ENCODE peak calls at places on chromosomes 11 and 22, in seven cellular contexts. One of them, this sample, is unnamed.

GRCh38 chr11:95680169-95680929 is 109.2 kb downstream of the FAM76B start:
- DNase-seq in cardiac muscle cell: peak; percentile 86
- DNase-seq in pancreas: no peak
- DNase-seq in ovary: no peak
- DNase-seq in naive thymus-derived CD4-positive, alpha-beta T cell: no peak
- DNase-seq in CD8-positive, alpha-beta T cell: no peak
- DNase-seq in SJSA1: no peak
- DNase-seq in this sample: no peak

GRCh38 chr11:35313066-35313765 is 106.1 kb downstream of the SLC1A2 start:
- DNase-seq in cardiac muscle cell: no peak
- DNase-seq in pancreas: no peak
- DNase-seq in ovary: no peak
- DNase-seq in naive thymus-derived CD4-positive, alpha-beta T cell: no peak
- DNase-seq in CD8-positive, alpha-beta T cell: no peak
- DNase-seq in SJSA1: no peak
- DNase-seq in this sample: no peak

GRCh38 chr22:25388866-25389540 is 169.6 kb downstream of the CRYBB2 start:
- DNase-seq in cardiac muscle cell: no peak
- DNase-seq in pancreas: no peak
- DNase-seq in ovary: no peak
- DNase-seq in naive thymus-derived CD4-positive, alpha-beta T cell: no peak
- DNase-seq in CD8-positive, alpha-beta T cell: no peak
- DNase-seq in SJSA1: no peak
- DNase-seq in this sample: no peak

GRCh38 chr11:79078999-79079398 is 361.8 kb downstream of the TENM4 start:
- DNase-seq in cardiac muscle cell: no peak
- DNase-seq in pancreas: no peak
- DNase-seq in ovary: no peak
- DNase-seq in naive thymus-derived CD4-positive, alpha-beta T cell: no peak
- DNase-seq in CD8-positive, alpha-beta T cell: no peak
- DNase-seq in SJSA1: no peak
- DNase-seq in this sample: no peak

GRCh38 chr11:19342036-19342435 is 101.3 kb upstream of the E2F8 start:
- DNase-seq in cardiac muscle cell: no peak
- DNase-seq in pancreas: no peak
- DNase-seq in ovary: no peak
- DNase-seq in naive thymus-derived CD4-positive, alpha-beta T cell: no peak
- DNase-seq in CD8-positive, alpha-beta T cell: no peak
- DNase-seq in SJSA1: no peak
- DNase-seq in this sample: no peak

GRCh38 chr22:24077416-24077815 is 66.3 kb downstream of the CABIN1 start:
- DNase-seq in cardiac muscle cell: no peak
- DNase-seq in pancreas: no peak
- DNase-seq in ovary: no peak
- DNase-seq in naive thymus-derived CD4-positive, alpha-beta T cell: no peak
- DNase-seq in CD8-positive, alpha-beta T cell: no peak
- DNase-seq in SJSA1: no peak
- DNase-seq in this sample: no peak

GRCh38 chr11:256952-257737 is 20.4 kb downstream of the PSMD13 start:
- DNase-seq in cardiac muscle cell: no peak
- DNase-seq in pancreas: no peak
- DNase-seq in ovary: no peak
- DNase-seq in naive thymus-derived CD4-positive, alpha-beta T cell: no peak
- DNase-seq in CD8-positive, alpha-beta T cell: no peak
- DNase-seq in SJSA1: no peak
- DNase-seq in this sample: no peak

GRCh38 chr11:130413383-130414106 is 14.9 kb downstream of the ADAMTS8 start:
- DNase-seq in cardiac muscle cell: peak; percentile 49
- DNase-seq in pancreas: no peak
- DNase-seq in ovary: no peak
- DNase-seq in naive thymus-derived CD4-positive, alpha-beta T cell: no peak
- DNase-seq in CD8-positive, alpha-beta T cell: no peak
- DNase-seq in SJSA1: peak; percentile 65
- DNase-seq in this sample: no peak

GRCh38 chr22:37242395-37242918 is 1.6 kb downstream of the RAC2 start:
- DNase-seq in cardiac muscle cell: peak; percentile 23
- DNase-seq in pancreas: peak; percentile 55
- DNase-seq in ovary: no peak
- DNase-seq in naive thymus-derived CD4-positive, alpha-beta T cell: peak; percentile 88
- DNase-seq in CD8-positive, alpha-beta T cell: peak; percentile 93
- DNase-seq in SJSA1: no peak
- DNase-seq in this sample: no peak

GRCh38 chr22:43426816-43427215 is 15.0 kb downstream of the MPPED1 start:
- DNase-seq in cardiac muscle cell: no peak
- DNase-seq in pancreas: no peak
- DNase-seq in ovary: no peak
- DNase-seq in naive thymus-derived CD4-positive, alpha-beta T cell: no peak
- DNase-seq in CD8-positive, alpha-beta T cell: no peak
- DNase-seq in SJSA1: no peak
- DNase-seq in this sample: no peak

GRCh38 chr11:83009999-83010398 is 61.7 kb downstream of the RAB30 start:
- DNase-seq in cardiac muscle cell: no peak
- DNase-seq in pancreas: no peak
- DNase-seq in ovary: no peak
- DNase-seq in naive thymus-derived CD4-positive, alpha-beta T cell: no peak
- DNase-seq in CD8-positive, alpha-beta T cell: no peak
- DNase-seq in SJSA1: no peak
- DNase-seq in this sample: no peak

GRCh38 chr11:1391165-1392010 is 1.7 kb downstream of the BRSK2 start:
- DNase-seq in cardiac muscle cell: no peak
- DNase-seq in pancreas: peak; percentile 63
- DNase-seq in ovary: no peak
- DNase-seq in naive thymus-derived CD4-positive, alpha-beta T cell: no peak
- DNase-seq in CD8-positive, alpha-beta T cell: no peak
- DNase-seq in SJSA1: no peak
- DNase-seq in this sample: peak; percentile 39

GRCh38 chr11:44372989-44373388 is 63.0 kb upstream of the ALX4 start:
- DNase-seq in cardiac muscle cell: no peak
- DNase-seq in pancreas: no peak
- DNase-seq in ovary: no peak
- DNase-seq in naive thymus-derived CD4-positive, alpha-beta T cell: no peak
- DNase-seq in CD8-positive, alpha-beta T cell: no peak
- DNase-seq in SJSA1: no peak
- DNase-seq in this sample: no peak

GRCh38 chr11:28176231-28176853 is 68.2 kb downstream of the METTL15 start:
- DNase-seq in cardiac muscle cell: no peak
- DNase-seq in pancreas: no peak
- DNase-seq in ovary: no peak
- DNase-seq in naive thymus-derived CD4-positive, alpha-beta T cell: no peak
- DNase-seq in CD8-positive, alpha-beta T cell: no peak
- DNase-seq in SJSA1: no peak
- DNase-seq in this sample: no peak

GRCh38 chr11:46381046-46381835 is at the start of gene MDK:
- DNase-seq in cardiac muscle cell: peak; percentile 56
- DNase-seq in pancreas: no peak
- DNase-seq in ovary: peak; percentile 62
- DNase-seq in naive thymus-derived CD4-positive, alpha-beta T cell: no peak
- DNase-seq in CD8-positive, alpha-beta T cell: peak; percentile 12
- DNase-seq in SJSA1: no peak
- DNase-seq in this sample: peak; percentile 70

GRCh38 chr11:71501071-71501985 is 25.7 kb upstream of the KRTAP5-7 start:
- DNase-seq in cardiac muscle cell: no peak
- DNase-seq in pancreas: no peak
- DNase-seq in ovary: no peak
- DNase-seq in naive thymus-derived CD4-positive, alpha-beta T cell: no peak
- DNase-seq in CD8-positive, alpha-beta T cell: no peak
- DNase-seq in SJSA1: no peak
- DNase-seq in this sample: no peak

GRCh38 chr11:95863486-95864140 is 60.3 kb downstream of the MTMR2 start:
- DNase-seq in cardiac muscle cell: peak; percentile 82
- DNase-seq in pancreas: no peak
- DNase-seq in ovary: no peak
- DNase-seq in naive thymus-derived CD4-positive, alpha-beta T cell: no peak
- DNase-seq in CD8-positive, alpha-beta T cell: no peak
- DNase-seq in SJSA1: no peak
- DNase-seq in this sample: no peak

GRCh38 chr22:44187652-44188230 is 7.0 kb downstream of the PARVG start:
- DNase-seq in cardiac muscle cell: no peak
- DNase-seq in pancreas: no peak
- DNase-seq in ovary: no peak
- DNase-seq in naive thymus-derived CD4-positive, alpha-beta T cell: no peak
- DNase-seq in CD8-positive, alpha-beta T cell: no peak
- DNase-seq in SJSA1: no peak
- DNase-seq in this sample: no peak

GRCh38 chr11:44833869-44834452 is 107.2 kb downstream of the TSPAN18 start:
- DNase-seq in cardiac muscle cell: no peak
- DNase-seq in pancreas: no peak
- DNase-seq in ovary: no peak
- DNase-seq in naive thymus-derived CD4-positive, alpha-beta T cell: no peak
- DNase-seq in CD8-positive, alpha-beta T cell: no peak
- DNase-seq in SJSA1: no peak
- DNase-seq in this sample: peak; percentile 10

GRCh38 chr11:36455658-36456111 is 54.4 kb downstream of the TRAF6 start:
- DNase-seq in cardiac muscle cell: peak; percentile 98
- DNase-seq in pancreas: no peak
- DNase-seq in ovary: peak; percentile 81
- DNase-seq in naive thymus-derived CD4-positive, alpha-beta T cell: no peak
- DNase-seq in CD8-positive, alpha-beta T cell: no peak
- DNase-seq in SJSA1: peak; percentile 99
- DNase-seq in this sample: no peak

GRCh38 chr11:70297341-70297740 is 26.9 kb downstream of the PPFIA1 start:
- DNase-seq in cardiac muscle cell: no peak
- DNase-seq in pancreas: no peak
- DNase-seq in ovary: no peak
- DNase-seq in naive thymus-derived CD4-positive, alpha-beta T cell: no peak
- DNase-seq in CD8-positive, alpha-beta T cell: no peak
- DNase-seq in SJSA1: no peak
- DNase-seq in this sample: no peak

GRCh38 chr11:28517621-28518020 is 409.4 kb downstream of the METTL15 start:
- DNase-seq in cardiac muscle cell: no peak
- DNase-seq in pancreas: no peak
- DNase-seq in ovary: no peak
- DNase-seq in naive thymus-derived CD4-positive, alpha-beta T cell: no peak
- DNase-seq in CD8-positive, alpha-beta T cell: no peak
- DNase-seq in SJSA1: no peak
- DNase-seq in this sample: no peak

GRCh38 chr11:27319065-27319464 is 44.0 kb downstream of the CCDC34 start:
- DNase-seq in cardiac muscle cell: peak; percentile 10
- DNase-seq in pancreas: no peak
- DNase-seq in ovary: no peak
- DNase-seq in naive thymus-derived CD4-positive, alpha-beta T cell: no peak
- DNase-seq in CD8-positive, alpha-beta T cell: no peak
- DNase-seq in SJSA1: no peak
- DNase-seq in this sample: no peak

GRCh38 chr22:29765905-29766631 is 739 bp downstream of the ZMAT5 start:
- DNase-seq in cardiac muscle cell: no peak
- DNase-seq in pancreas: no peak
- DNase-seq in ovary: no peak
- DNase-seq in naive thymus-derived CD4-positive, alpha-beta T cell: no peak
- DNase-seq in CD8-positive, alpha-beta T cell: peak; percentile 46
- DNase-seq in SJSA1: no peak
- DNase-seq in this sample: no peak

GRCh38 chr11:106691807-106692365 is 326.4 kb downstream of the GUCY1A2 start:
- DNase-seq in cardiac muscle cell: peak; percentile 17
- DNase-seq in pancreas: no peak
- DNase-seq in ovary: no peak
- DNase-seq in naive thymus-derived CD4-positive, alpha-beta T cell: no peak
- DNase-seq in CD8-positive, alpha-beta T cell: no peak
- DNase-seq in SJSA1: no peak
- DNase-seq in this sample: no peak

GRCh38 chr11:9565822-9566560 is 7.5 kb upstream of the WEE1 start:
- DNase-seq in cardiac muscle cell: peak; percentile 100
- DNase-seq in pancreas: peak; percentile 45
- DNase-seq in ovary: peak; percentile 82
- DNase-seq in naive thymus-derived CD4-positive, alpha-beta T cell: no peak
- DNase-seq in CD8-positive, alpha-beta T cell: peak; percentile 34
- DNase-seq in SJSA1: peak; percentile 89
- DNase-seq in this sample: peak; percentile 80

GRCh38 chr11:15291885-15292284 is 177.2 kb downstream of the INSC start:
- DNase-seq in cardiac muscle cell: no peak
- DNase-seq in pancreas: peak; percentile 27
- DNase-seq in ovary: no peak
- DNase-seq in naive thymus-derived CD4-positive, alpha-beta T cell: no peak
- DNase-seq in CD8-positive, alpha-beta T cell: no peak
- DNase-seq in SJSA1: no peak
- DNase-seq in this sample: no peak

GRCh38 chr11:18011633-18012313 is 1.1 kb downstream of the SERGEF start:
- DNase-seq in cardiac muscle cell: no peak
- DNase-seq in pancreas: no peak
- DNase-seq in ovary: peak; percentile 16
- DNase-seq in naive thymus-derived CD4-positive, alpha-beta T cell: no peak
- DNase-seq in CD8-positive, alpha-beta T cell: no peak
- DNase-seq in SJSA1: no peak
- DNase-seq in this sample: peak; percentile 46
- H3K4me3 ChIP-seq in cardiac muscle cell: peak overlapping the region; percentile 68
- H3K4me3 ChIP-seq in pancreas: peak overlapping the region; percentile 54
- H3K4me3 ChIP-seq in ovary: peak overlapping the region; percentile 61
- H3K4me3 ChIP-seq in naive thymus-derived CD4-positive, alpha-beta T cell: peak overlapping the region; percentile 85
- H3K4me3 ChIP-seq in CD8-positive, alpha-beta T cell: peak overlapping the region; percentile 99
- H3K4me3 ChIP-seq in SJSA1: peak overlapping the region; percentile 57
- H3K4me3 ChIP-seq in this sample: peak overlapping the region; percentile 66

DNA sequence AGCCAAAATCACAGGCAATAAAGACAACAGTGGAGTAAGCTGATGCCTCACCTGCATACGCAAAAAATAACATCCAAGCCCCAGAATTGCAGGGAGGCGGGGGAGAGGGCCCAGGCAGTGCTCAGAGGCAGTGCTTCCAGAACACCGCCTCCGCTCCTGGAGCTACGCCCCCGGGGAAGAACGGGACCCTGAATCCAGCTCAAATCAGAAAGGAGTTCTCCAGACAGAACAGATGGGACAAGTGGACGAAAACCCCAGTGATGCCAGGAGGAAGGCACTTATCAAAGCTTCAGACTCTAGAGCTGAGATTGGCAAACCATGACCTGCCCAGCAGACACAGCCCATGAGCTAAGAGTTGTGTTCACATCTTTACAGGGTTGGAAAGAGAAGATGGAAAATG is 683.9 kb downstream of the TBC1D22A start:
- DNase-seq in cardiac muscle cell: no peak
- DNase-seq in pancreas: no peak
- DNase-seq in ovary: no peak
- DNase-seq in naive thymus-derived CD4-positive, alpha-beta T cell: no peak
- DNase-seq in CD8-positive, alpha-beta T cell: no peak
- DNase-seq in SJSA1: no peak
- DNase-seq in this sample: no peak
- H3K9me3 ChIP-seq in cardiac muscle cell: no peaks in the 10 kb centered on the region
- H3K9me3 ChIP-seq in pancreas: no peaks in the 10 kb centered on the region
- H3K9me3 ChIP-seq in ovary: no peaks in the 10 kb centered on the region
- H3K9me3 ChIP-seq in naive thymus-derived CD4-positive, alpha-beta T cell: no peaks in the 10 kb centered on the region
- H3K9me3 ChIP-seq in CD8-positive, alpha-beta T cell: no peaks in the 10 kb centered on the region
- H3K9me3 ChIP-seq in SJSA1: peaks cover 2% of the 10 kb centered on the region
- H3K9me3 ChIP-seq in this sample: no peaks in the 10 kb centered on the region

GRCh38 chr11:126339866-126340434 is 15.5 kb upstream of the ST3GAL4 start:
- DNase-seq in cardiac muscle cell: peak; percentile 69
- DNase-seq in pancreas: no peak
- DNase-seq in ovary: peak; percentile 72
- DNase-seq in naive thymus-derived CD4-positive, alpha-beta T cell: no peak
- DNase-seq in CD8-positive, alpha-beta T cell: no peak
- DNase-seq in SJSA1: no peak
- DNase-seq in this sample: no peak
- H3K27me3 ChIP-seq in cardiac muscle cell: no peaks in the 10 kb centered on the region
- H3K27me3 ChIP-seq in pancreas: no peaks in the 10 kb centered on the region
- H3K27me3 ChIP-seq in ovary: no peaks in the 10 kb centered on the region
- H3K27me3 ChIP-seq in naive thymus-derived CD4-positive, alpha-beta T cell: no peaks in the 10 kb centered on the region
- H3K27me3 ChIP-seq in CD8-positive, alpha-beta T cell: no peaks in the 10 kb centered on the region
- H3K27me3 ChIP-seq in SJSA1: no peaks in the 10 kb centered on the region
- H3K27me3 ChIP-seq in this sample: no peaks in the 10 kb centered on the region

DNA sequence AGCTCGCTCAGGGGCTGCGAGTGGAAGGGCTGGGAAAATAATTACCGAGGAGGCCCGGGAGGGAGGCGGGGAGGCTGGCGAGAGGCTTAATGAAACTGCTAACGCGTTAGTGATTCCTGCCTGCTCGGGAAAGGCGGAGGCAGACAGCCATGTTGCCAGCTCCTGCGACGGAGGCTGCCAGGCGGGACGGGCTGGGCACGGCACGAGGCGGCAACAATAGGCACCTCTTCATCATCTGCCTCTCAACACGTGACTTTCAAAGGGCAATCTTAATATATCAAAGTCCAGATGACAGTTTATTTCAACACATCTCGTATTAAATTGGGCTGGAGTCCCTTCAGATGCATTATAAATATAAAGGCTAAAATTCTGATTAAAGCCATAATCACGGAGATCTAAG is 68.0 kb upstream of the TCF20 start:
- DNase-seq in cardiac muscle cell: no peak
- DNase-seq in pancreas: no peak
- DNase-seq in ovary: no peak
- DNase-seq in naive thymus-derived CD4-positive, alpha-beta T cell: no peak
- DNase-seq in CD8-positive, alpha-beta T cell: no peak
- DNase-seq in SJSA1: no peak
- DNase-seq in this sample: no peak
- H3K4me3 ChIP-seq in cardiac muscle cell: no peak overlapping the region
- H3K4me3 ChIP-seq in pancreas: no peak overlapping the region
- H3K4me3 ChIP-seq in ovary: no peak overlapping the region
- H3K4me3 ChIP-seq in naive thymus-derived CD4-positive, alpha-beta T cell: no peak overlapping the region
- H3K4me3 ChIP-seq in CD8-positive, alpha-beta T cell: no peak overlapping the region
- H3K4me3 ChIP-seq in SJSA1: no peak overlapping the region
- H3K4me3 ChIP-seq in this sample: no peak overlapping the region

This sample was measured in HAP-1.